ENCODE peak calls at places on chromosomes 3 and 15, in five cellular contexts. A, I, N, G and P are unnamed samples.

GRCh38 chr15:64877435-64877834 is 34.3 kb upstream of the ANKDD1A start:
- DNase-seq in A (no peak), I (no peak), N (peak), G (peak), P (peak)

GRCh38 chr3:27666708-27667107 is 55.4 kb downstream of the EOMES start:
- DNase-seq in A (no peak), I (no peak), N (peak), G (peak), P (peak)

GRCh38 chr3:158456114-158456513 is 114.9 kb upstream of the MLF1 start:
- DNase-seq in A (no peak), I (no peak), N (no peak), G (no peak), P (no peak)

GRCh38 chr15:50066202-50066601 is 52.8 kb downstream of the ATP8B4 start:
- DNase-seq in A (no peak), I (no peak), N (no peak), G (no peak), P (no peak)

GRCh38 chr3:42088803-42089520 is 2.2 kb upstream of the TRAK1 start:
- DNase-seq in A (no peak), I (no peak), N (no peak), G (no peak), P (no peak)

GRCh38 chr3:126683069-126683468 is 21.0 kb upstream of the CHCHD6 start:
- DNase-seq in A (no peak), I (no peak), N (no peak), G (no peak), P (no peak)

GRCh38 chr3:107542665-107543064 is 19.9 kb downstream of the BBX start:
- DNase-seq in A (no peak), I (no peak), N (no peak), G (no peak), P (no peak)

GRCh38 chr15:88089019-88089603 is 167.4 kb downstream of the NTRK3 start:
- DNase-seq in A (no peak), I (no peak), N (no peak), G (no peak), P (no peak)

GRCh38 chr3:189808246-189809007 is 177.2 kb downstream of the TP63 start:
- DNase-seq in A (no peak), I (no peak), N (no peak), G (no peak), P (no peak)

GRCh38 chr3:176740891-176741290 is 456.4 kb downstream of the TBL1XR1 start:
- DNase-seq in A (no peak), I (no peak), N (no peak), G (no peak), P (no peak)

GRCh38 chr15:100940785-100941379 is 21.7 kb downstream of the LRRK1 start:
- DNase-seq in A (no peak), I (no peak), N (no peak), G (no peak), P (no peak)

GRCh38 chr3:47003461-47004368 is 24.2 kb downstream of the NBEAL2 start:
- DNase-seq in A (no peak), I (no peak), N (no peak), G (no peak), P (peak)

GRCh38 chr3:126343675-126344074 is 13.5 kb downstream of the KLF15 start:
- DNase-seq in A (no peak), I (no peak), N (peak), G (peak), P (peak)

GRCh38 chr3:175274474-175275218 is 415.5 kb downstream of the NAALADL2 start:
- DNase-seq in A (no peak), I (no peak), N (no peak), G (no peak), P (no peak)

GRCh38 chr15:60426870-60427528 is 29.2 kb upstream of the ANXA2 start:
- DNase-seq in A (no peak), I (no peak), N (no peak), G (no peak), P (no peak)

GRCh38 chr3:32818431-32819085 is 761 bp downstream of the TRIM71 start:
- DNase-seq in A (no peak), I (no peak), N (no peak), G (no peak), P (no peak)

GRCh38 chr3:127820871-127821853 is 1.2 kb downstream of the MGLL start:
- DNase-seq in A (no peak), I (no peak), N (peak), G (no peak), P (no peak)

GRCh38 chr3:39378092-39378491 is 5.1 kb upstream of the SLC25A38 start:
- DNase-seq in A (no peak), I (peak), N (no peak), G (peak), P (no peak)

GRCh38 chr3:165619077-165619476 is 218.1 kb downstream of the BCHE start:
- DNase-seq in A (no peak), I (no peak), N (no peak), G (no peak), P (no peak)

GRCh38 chr15:69668049-69668705 is 215.6 kb downstream of the RPLP1 start:
- DNase-seq in A (no peak), I (no peak), N (no peak), G (no peak), P (no peak)

GRCh38 chr3:183151086-183151485 is 11.4 kb downstream of the LAMP3 start:
- DNase-seq in A (no peak), I (no peak), N (no peak), G (no peak), P (no peak)

GRCh38 chr3:101072299-101072698 is 79.1 kb upstream of the ABI3BP start:
- DNase-seq in A (no peak), I (no peak), N (no peak), G (no peak), P (no peak)

GRCh38 chr3:101069796-101070195 is 76.6 kb upstream of the ABI3BP start:
- DNase-seq in A (no peak), I (no peak), N (no peak), G (no peak), P (no peak)

GRCh38 chr3:101066776-101067175 is 73.6 kb upstream of the ABI3BP start:
- DNase-seq in A (no peak), I (no peak), N (no peak), G (no peak), P (no peak)

GRCh38 chr3:101068876-101069606 is 75.8 kb upstream of the ABI3BP start:
- DNase-seq in A (no peak), I (no peak), N (no peak), G (no peak), P (no peak)

DNA sequence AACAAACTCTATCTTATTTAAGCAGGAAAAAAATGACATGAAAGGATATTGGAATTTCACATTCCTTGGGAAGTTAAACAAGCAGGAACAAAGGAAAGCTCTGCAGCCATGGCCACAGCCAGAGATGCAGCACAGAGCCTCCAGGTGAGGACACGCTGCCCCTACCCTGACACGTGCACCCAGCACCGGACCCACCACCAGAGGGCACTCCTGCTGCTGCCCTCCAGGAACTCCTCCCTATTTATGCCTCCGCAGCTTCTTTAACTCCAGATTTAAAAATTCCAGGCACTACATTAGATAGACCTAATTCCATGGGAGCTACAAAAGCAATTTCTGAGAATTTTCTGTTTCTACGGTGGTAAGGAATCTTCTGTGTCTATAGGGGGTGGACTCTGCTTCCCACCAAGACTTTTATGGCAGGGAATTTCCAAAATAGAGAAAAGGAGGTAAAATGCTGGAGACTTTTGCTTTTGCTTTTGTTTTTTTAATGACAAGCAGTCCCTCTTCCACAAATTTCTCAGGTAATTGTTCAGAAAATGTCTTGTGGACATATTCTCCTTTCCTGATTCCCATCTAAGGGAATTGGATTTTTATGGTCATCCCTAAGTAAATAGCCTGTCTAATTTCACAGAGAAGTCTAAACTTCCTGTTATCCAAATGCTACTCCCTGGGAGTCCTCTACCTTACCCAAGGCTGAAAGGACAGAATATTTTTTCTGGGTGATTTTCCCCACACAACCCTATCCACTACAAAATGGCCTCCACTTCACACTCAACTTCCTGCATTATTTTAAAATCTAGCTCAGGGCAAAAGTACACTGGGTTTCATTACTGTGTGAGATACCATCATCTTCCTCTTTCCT is 77.3 kb upstream of the ABI3BP start:
- DNase-seq in A (peak), I (peak), N (peak), G (no peak), P (no peak)
- H3K27ac ChIP-seq in A (no peak), I (no peak), N (no peak), G (no peak), P (peak)

DNA sequence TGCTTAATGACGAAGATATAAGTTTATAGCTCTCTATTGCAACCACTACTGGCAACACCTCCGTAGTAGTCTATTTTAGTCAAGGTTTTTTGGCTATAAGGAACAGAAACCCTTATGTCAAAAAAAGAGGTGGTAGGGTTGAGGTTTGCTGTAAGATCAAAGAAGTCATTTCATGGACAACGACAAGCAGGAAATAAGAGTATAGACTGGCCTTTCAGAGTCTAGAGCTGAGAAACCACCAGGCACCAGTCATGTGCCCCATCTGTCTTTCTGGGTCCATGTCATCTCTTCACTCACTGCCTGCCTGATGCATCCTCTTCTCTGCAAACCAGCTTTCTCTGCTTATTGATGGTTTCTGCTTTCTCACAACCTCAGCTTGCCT is 42.7 kb downstream of the THBS1 start:
- DNase-seq in A (no peak), I (no peak), N (no peak), G (no peak), P (no peak)
- H3K27ac ChIP-seq in A (no peak), I (no peak), N (peak), G (no peak), P (no peak)

GRCh38 chr3:31048143-31048542 is 153.7 kb upstream of the GADL1 start:
- DNase-seq in A (no peak), I (no peak), N (no peak), G (no peak), P (no peak)
- H3K27ac ChIP-seq in A (no peak), I (no peak), N (no peak), G (no peak), P (no peak)

DNA sequence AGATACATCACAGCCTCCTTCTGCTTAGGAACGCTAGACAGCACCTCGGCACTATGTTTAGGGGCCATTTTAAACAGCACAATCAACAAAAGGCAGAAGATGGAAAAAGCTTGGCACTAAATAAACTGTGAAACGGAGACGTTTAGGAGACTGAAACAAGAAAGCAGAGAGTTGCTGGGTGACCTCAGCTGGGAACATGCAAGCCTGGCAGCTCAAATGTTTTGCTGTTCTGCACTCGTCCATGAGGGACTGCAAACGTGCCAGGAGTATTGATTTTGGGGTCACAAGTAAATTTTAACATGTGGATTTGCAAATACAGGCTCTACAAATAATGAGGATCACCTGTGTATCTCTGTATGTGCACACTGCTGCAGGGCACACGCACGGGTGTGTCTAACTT is 432.0 kb upstream of the TPM1 start:
- DNase-seq in A (no peak), I (no peak), N (no peak), G (no peak), P (no peak)
- H3K27ac ChIP-seq in A (no peak), I (no peak), N (no peak), G (no peak), P (no peak)

GRCh38 chr15:89777821-89778380 is 1.8 kb downstream of the MESP2 start:
- DNase-seq in A (no peak), I (no peak), N (no peak), G (no peak), P (no peak)

GRCh38 chr15:89774492-89774891 is 1.6 kb upstream of the MESP2 start:
- DNase-seq in A (no peak), I (no peak), N (no peak), G (no peak), P (no peak)

GRCh38 chr15:89775815-89776214 is 317 bp upstream of the MESP2 start:
- DNase-seq in A (no peak), I (no peak), N (no peak), G (no peak), P (no peak)

GRCh38 chr15:89777073-89777820 is 1.1 kb downstream of the MESP2 start:
- DNase-seq in A (no peak), I (no peak), N (no peak), G (no peak), P (no peak)

GRCh38 chr15:89776274-89777072 is at the start of gene MESP2:
- DNase-seq in A (no peak), I (peak), N (peak), G (peak), P (peak)
- H3K27ac ChIP-seq in A (no peak), I (no peak), N (no peak), G (no peak), P (peak)

GRCh38 chr3:66778749-66779148 is 219.4 kb upstream of the KBTBD8 start:
- DNase-seq in A (no peak), I (no peak), N (no peak), G (no peak), P (no peak)
- H3K27ac ChIP-seq in A (no peak), I (no peak), N (no peak), G (no peak), P (no peak)

GRCh38 chr3:44984335-44984734 is 8.3 kb downstream of the EXOSC7 start:
- DNase-seq in A (no peak), I (no peak), N (no peak), G (no peak), P (no peak)

GRCh38 chr3:44983413-44984040 is 7.5 kb downstream of the EXOSC7 start:
- DNase-seq in A (no peak), I (no peak), N (no peak), G (no peak), P (no peak)

GRCh38 chr3:44981751-44982150 is 5.7 kb downstream of the EXOSC7 start:
- DNase-seq in A (no peak), I (no peak), N (no peak), G (no peak), P (no peak)

GRCh38 chr3:44981220-44981619 is 5.2 kb downstream of the EXOSC7 start:
- DNase-seq in A (peak), I (no peak), N (no peak), G (no peak), P (no peak)

GRCh38 chr3:44982817-44983216 is 6.8 kb downstream of the EXOSC7 start:
- DNase-seq in A (no peak), I (no peak), N (no peak), G (no peak), P (no peak)
- H3K27ac ChIP-seq in A (peak), I (no peak), N (peak), G (no peak), P (no peak)